ENCODE peak calls at places on chromosomes 12 and 14, in eight cellular contexts. U is stomach, M is IMR-90, O is esophagus squamous epithelium, A is heart left ventricle, I is upper lobe of left lung, L is uterus, T is ovary. K is an unnamed sample.

GRCh38 chr12:127546721-127547505 is 720.1 kb upstream of the TMEM132C start:
- DNase-seq in U (no peak), A (no peak), O (no peak), M (no peak), T (no peak), I (no peak), L (no peak), K (no peak)

GRCh38 chr12:122064034-122064777 is 14.3 kb upstream of the MLXIP start:
- DNase-seq in I (no peak), A (peak; percentile 88), O (no peak), M (peak; percentile 90), T (peak; percentile 92), U (peak; percentile 64), L (peak; percentile 93), K (peak; percentile 62)

GRCh38 chr12:13784504-13784903 is 196.9 kb downstream of the GRIN2B start:
- DNase-seq in T (no peak), A (peak; percentile 33), U (no peak), I (no peak), L (no peak), O (no peak), M (no peak), K (no peak)

GRCh38 chr12:32435921-32436710 is 36.8 kb downstream of the FGD4 start:
- DNase-seq in L (no peak), I (no peak), A (no peak), O (no peak), T (no peak), M (peak; percentile 40), U (no peak), K (no peak)

GRCh38 chr12:55876110-55876509 is 33.4 kb upstream of the MMP19 start:
- DNase-seq in O (no peak), U (no peak), L (no peak), I (no peak), M (no peak), T (no peak), A (no peak), K (no peak)

GRCh38 chr14:21041676-21042433 is at the start of gene RNASE7:
- DNase-seq in U (no peak), O (no peak), M (peak; percentile 54), A (no peak), L (no peak), T (no peak), I (no peak), K (no peak)

GRCh38 chr12:76878045-76878898 is 547 bp downstream of the CSRP2 start:
- DNase-seq in L (peak; percentile 20), O (no peak), T (peak; percentile 40), M (no peak), A (no peak), U (no peak), I (peak; percentile 63), K (peak; percentile 64)

GRCh38 chr14:85276829-85277228 is 253.1 kb upstream of the FLRT2 start:
- DNase-seq in U (no peak), L (no peak), A (no peak), I (no peak), M (no peak), T (no peak), O (no peak), K (no peak)

GRCh38 chr14:33120966-33121365 is 182.3 kb downstream of the NPAS3 start:
- DNase-seq in L (no peak), O (no peak), T (no peak), U (no peak), M (no peak), A (no peak), I (no peak), K (no peak)

GRCh38 chr12:8077207-8077606 is 4.9 kb upstream of the NECAP1 start:
- DNase-seq in O (no peak), L (no peak), U (no peak), I (no peak), T (no peak), A (no peak), M (peak; percentile 62), K (no peak)

GRCh38 chr12:105279460-105280056 is 43.6 kb upstream of the APPL2 start:
- DNase-seq in U (peak; percentile 33), I (no peak), O (no peak), L (no peak), M (no peak), T (no peak), A (peak; percentile 21), K (peak; percentile 4)

GRCh38 chr14:59154383-59154782 is 34.1 kb upstream of the DAAM1 start:
- DNase-seq in U (no peak), M (no peak), O (no peak), T (no peak), A (no peak), I (no peak), L (no peak), K (no peak)

GRCh38 chr14:90061849-90062794 is at the start of gene KCNK13:
- DNase-seq in U (no peak), T (no peak), O (no peak), M (no peak), L (no peak), I (peak; percentile 86), A (no peak), K (peak; percentile 49)

GRCh38 chr12:105534068-105534467 is 203.6 kb downstream of the C12orf75 start:
- DNase-seq in T (no peak), U (no peak), I (no peak), L (no peak), M (no peak), O (no peak), A (no peak), K (no peak)

GRCh38 chr12:122668268-122668667 is 34.9 kb downstream of the HCAR2 start:
- DNase-seq in T (no peak), L (no peak), A (no peak), U (no peak), M (no peak), O (no peak), I (no peak), K (no peak)

GRCh38 chr12:88944403-88944802 is 364.1 kb upstream of the KITLG start:
- DNase-seq in A (no peak), U (no peak), T (no peak), L (no peak), M (peak; percentile 60), I (no peak), O (no peak), K (no peak)

GRCh38 chr12:47032644-47033043 is 46.8 kb upstream of the PCED1B start:
- DNase-seq in A (no peak), I (no peak), T (no peak), O (no peak), L (no peak), M (peak; percentile 77), U (no peak), K (no peak)

GRCh38 chr12:116044181-116044580 is 233.3 kb downstream of the MED13L start:
- DNase-seq in U (no peak), A (no peak), M (no peak), I (no peak), L (no peak), O (no peak), T (no peak), K (no peak)

GRCh38 chr14:96120392-96120791 is 81.2 kb downstream of the C14orf132 start:
- DNase-seq in M (no peak), T (no peak), L (no peak), I (no peak), A (no peak), U (no peak), O (no peak), K (no peak)

GRCh38 chr12:90280564-90281058 is 572.0 kb upstream of the ATP2B1 start:
- DNase-seq in L (no peak), I (no peak), T (no peak), M (no peak), O (no peak), A (no peak), U (no peak), K (no peak)

GRCh38 chr12:46933947-46934346 is 108.2 kb upstream of the SLC38A4 start:
- DNase-seq in T (no peak), L (no peak), U (no peak), A (no peak), O (no peak), I (no peak), M (peak; percentile 77), K (no peak)

GRCh38 chr12:28787151-28787550 is 361.9 kb upstream of the FAR2 start:
- DNase-seq in I (no peak), O (no peak), T (no peak), U (no peak), M (peak; percentile 29), A (no peak), L (no peak), K (no peak)

GRCh38 chr12:10716704-10717315 is 6.3 kb downstream of the YBX3 start:
- DNase-seq in O (peak; percentile 1), L (peak; percentile 79), M (peak; percentile 92), T (peak; percentile 79), I (no peak), A (peak; percentile 82), U (peak; percentile 73), K (peak; percentile 39)

GRCh38 chr12:25005376-25005775 is 56.5 kb upstream of the BCAT1 start:
- DNase-seq in I (no peak), A (no peak), U (no peak), M (no peak), T (no peak), O (no peak), L (no peak), K (no peak)
- TF ChIP-seq POLR2A in I (no peak), A (no peak), U (no peak), M (no peak), T (no peak), O (no peak), L (no peak), K (no peak)

DNA sequence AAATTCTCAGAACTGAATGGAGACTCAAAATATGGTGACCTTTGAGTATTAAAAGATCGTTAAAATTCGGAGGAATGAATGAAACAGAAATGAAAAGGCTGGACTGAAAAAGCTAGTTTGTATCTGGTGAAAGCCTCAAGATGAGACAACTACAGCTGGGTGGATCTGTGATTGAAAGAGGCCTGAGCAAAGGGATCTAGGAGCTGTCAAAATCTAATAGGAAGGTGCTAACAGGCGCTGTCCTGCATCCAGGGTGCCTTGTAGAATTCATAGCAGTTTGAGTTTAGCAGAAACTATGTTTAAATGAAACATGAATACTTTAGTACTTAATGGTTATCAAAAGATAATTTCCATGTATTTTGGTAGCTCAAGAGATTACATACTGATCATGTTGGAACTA is 2.3 kb downstream of the YY1 start:
- DNase-seq in O (no peak), A (no peak), T (no peak), I (no peak), L (no peak), U (no peak), M (no peak), K (no peak)
- H3K4me3 ChIP-seq in O (peak overlapping the region; percentile 99), A (peak overlapping the region; percentile 97), T (peak overlapping the region; percentile 92), I (peak overlapping the region; percentile 100), L (no peak overlapping the region), U (peak overlapping the region; percentile 64), M (peak overlapping the region; percentile 100), K (peak overlapping the region; percentile 45)

DNA sequence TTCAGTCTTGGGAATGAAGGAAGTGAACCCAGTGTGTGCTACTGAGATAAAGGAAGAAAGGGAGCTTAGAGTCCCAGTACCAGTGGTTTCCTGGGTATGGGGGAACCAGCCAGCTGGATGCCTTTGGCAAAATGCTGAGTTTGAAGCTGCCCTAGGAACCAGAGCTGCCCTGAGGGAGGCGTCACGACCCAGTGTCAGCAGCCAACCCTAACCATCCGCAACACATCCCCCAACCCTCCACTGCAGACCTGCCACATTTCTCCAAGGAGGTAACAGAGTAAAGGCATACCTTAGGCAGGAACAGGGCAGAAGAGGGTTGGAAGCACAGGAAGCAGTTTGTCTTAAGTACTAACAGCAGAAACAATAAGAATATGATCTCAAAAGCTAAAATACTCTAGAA is 28.6 kb downstream of the PRDM4 start:
- DNase-seq in L (no peak), U (no peak), M (no peak), O (no peak), A (no peak), T (no peak), I (no peak), K (no peak)
- TF ChIP-seq POLR2A in L (no peak), U (no peak), M (no peak), O (no peak), A (no peak), T (no peak), I (no peak), K (no peak)

GRCh38 chr12:124888203-124888602 is 24.5 kb upstream of the SCARB1 start:
- DNase-seq in T (peak; percentile 82), U (no peak), M (no peak), A (no peak), L (no peak), I (no peak), O (no peak), K (no peak)
- H3K4me3 ChIP-seq in T (no peak overlapping the region), U (no peak overlapping the region), M (no peak overlapping the region), A (no peak overlapping the region), L (no peak overlapping the region), I (no peak overlapping the region), O (no peak overlapping the region), K (no peak overlapping the region)